ENCODE peak calls at places on chromosomes 7 and 10, in five cellular contexts. U is mesendoderm, C is T-helper 9 cell, J is thoracic aorta, Y is AG04449. W is an unnamed sample.

GRCh38 chr7:143458263-143458662 is 15.0 kb downstream of the TAS2R60 start:
- DNase-seq in U (no peak), C (no peak), J (no peak), Y (peak), W (no peak)

GRCh38 chr7:108251700-108252099 is 121.5 kb upstream of the LAMB4 start:
- DNase-seq in U (no peak), C (no peak), J (no peak), Y (no peak), W (no peak)

GRCh38 chr10:101121661-101122045 is 9.4 kb upstream of the TLX1 start:
- DNase-seq in U (no peak), C (no peak), J (no peak), Y (no peak), W (no peak)

GRCh38 chr7:37916017-37916672 is 472 bp downstream of the SFRP4 start:
- DNase-seq in U (peak), C (no peak), J (no peak), Y (no peak), W (peak)

GRCh38 chr10:102646610-102647432 is 2.5 kb downstream of the TRIM8 start:
- DNase-seq in U (no peak), C (peak), J (no peak), Y (no peak), W (peak)

GRCh38 chr10:34575882-34576281 is 239.2 kb downstream of the PARD3 start:
- DNase-seq in U (no peak), C (no peak), J (no peak), Y (no peak), W (no peak)

GRCh38 chr10:118504044-118504944 is 91.2 kb downstream of the PRLHR start:
- DNase-seq in U (peak), C (no peak), J (no peak), Y (no peak), W (peak)

GRCh38 chr10:69742928-69743602 is 58.6 kb upstream of the COL13A1 start:
- DNase-seq in U (peak), C (no peak), J (no peak), Y (no peak), W (peak)

GRCh38 chr10:58237014-58237830 is 30.5 kb downstream of the IPMK start:
- DNase-seq in U (peak), C (no peak), J (no peak), Y (peak), W (no peak)

GRCh38 chr10:90723416-90724068 is 134.3 kb downstream of the HTR7 start:
- DNase-seq in U (peak), C (no peak), J (no peak), Y (no peak), W (no peak)

GRCh38 chr7:63900394-63901203 is 98.0 kb upstream of the ZNF722 start:
- DNase-seq in U (no peak), C (peak), J (peak), Y (no peak), W (no peak)

GRCh38 chr10:74056081-74056818 is 58.3 kb downstream of the VCL start:
- DNase-seq in U (peak), C (no peak), J (no peak), Y (peak), W (no peak)

GRCh38 chr7:158804335-158804734 is 25.0 kb downstream of the ESYT2 start:
- DNase-seq in U (no peak), C (no peak), J (no peak), Y (no peak), W (no peak)

W was measured in neural progenitor cell.